ENCODE peak calls at places on chromosomes 13 and 19, in four cellular contexts. One of them, this sample, is unnamed. For H3K4me1, the result is how much of the 10 kb centered on the place peaks cover.

GRCh38 chr13:111339366-111340143 is 19.1 kb downstream of the TEX29 start:
- DNase-seq in left ventricle myocardium inferior: no peak
- DNase-seq in Caco-2: no peak
- DNase-seq in mammary epithelial cell: no peak
- DNase-seq in this sample: peak

GRCh38 chr13:110680852-110681251 is 25.1 kb downstream of the CARS2 start:
- DNase-seq in left ventricle myocardium inferior: no peak
- DNase-seq in Caco-2: peak
- DNase-seq in mammary epithelial cell: no peak
- DNase-seq in this sample: no peak

GRCh38 chr13:39616087-39616694 is 13.2 kb upstream of the LHFPL6 start:
- DNase-seq in left ventricle myocardium inferior: no peak
- DNase-seq in Caco-2: peak
- DNase-seq in mammary epithelial cell: peak
- DNase-seq in this sample: peak

GRCh38 chr13:99307648-99308339 is 595 bp upstream of the GPR183 start:
- DNase-seq in left ventricle myocardium inferior: no peak
- DNase-seq in Caco-2: no peak
- DNase-seq in mammary epithelial cell: peak
- DNase-seq in this sample: no peak

GRCh38 chr13:102772042-102772425 is 1.6 kb downstream of the TEX30 start:
- DNase-seq in left ventricle myocardium inferior: no peak
- DNase-seq in Caco-2: no peak
- DNase-seq in mammary epithelial cell: no peak
- DNase-seq in this sample: no peak

GRCh38 chr13:43128504-43128929 is 105.1 kb downstream of the DNAJC15 start:
- DNase-seq in left ventricle myocardium inferior: no peak
- DNase-seq in Caco-2: no peak
- DNase-seq in mammary epithelial cell: no peak
- DNase-seq in this sample: no peak

GRCh38 chr19:6100284-6100915 is 9.9 kb downstream of the RFX2 start:
- DNase-seq in left ventricle myocardium inferior: no peak
- DNase-seq in Caco-2: no peak
- DNase-seq in mammary epithelial cell: no peak
- DNase-seq in this sample: no peak

GRCh38 chr19:19420570-19421301 is 15.3 kb downstream of the GATAD2A start:
- DNase-seq in left ventricle myocardium inferior: no peak
- DNase-seq in Caco-2: no peak
- DNase-seq in mammary epithelial cell: no peak
- DNase-seq in this sample: no peak

GRCh38 chr19:854549-854948 is 2.4 kb downstream of the ELANE start:
- DNase-seq in left ventricle myocardium inferior: no peak
- DNase-seq in Caco-2: no peak
- DNase-seq in mammary epithelial cell: no peak
- DNase-seq in this sample: no peak

GRCh38 chr13:112014857-112015256 is 52.1 kb upstream of the SOX1 start:
- DNase-seq in left ventricle myocardium inferior: no peak
- DNase-seq in Caco-2: no peak
- DNase-seq in mammary epithelial cell: no peak
- DNase-seq in this sample: no peak

GRCh38 chr13:44471686-44472085 is 98.1 kb downstream of the SERP2 start:
- DNase-seq in left ventricle myocardium inferior: no peak
- DNase-seq in Caco-2: no peak
- DNase-seq in mammary epithelial cell: no peak
- DNase-seq in this sample: no peak

GRCh38 chr13:106129273-106129672 is 406.2 kb downstream of the EFNB2 start:
- DNase-seq in left ventricle myocardium inferior: no peak
- DNase-seq in Caco-2: peak
- DNase-seq in mammary epithelial cell: no peak
- DNase-seq in this sample: no peak

GRCh38 chr19:54431255-54431838 is 16.1 kb downstream of the TTYH1 start:
- DNase-seq in left ventricle myocardium inferior: peak
- DNase-seq in Caco-2: no peak
- DNase-seq in mammary epithelial cell: peak
- DNase-seq in this sample: no peak

GRCh38 chr13:20401958-20402856 is 123.5 kb downstream of the CRYL1 start:
- DNase-seq in left ventricle myocardium inferior: no peak
- DNase-seq in Caco-2: no peak
- DNase-seq in mammary epithelial cell: peak
- DNase-seq in this sample: no peak

GRCh38 chr19:8208710-8209110 is 460 bp upstream of the CERS4 start:
- DNase-seq in left ventricle myocardium inferior: peak
- DNase-seq in Caco-2: no peak
- DNase-seq in mammary epithelial cell: no peak
- DNase-seq in this sample: peak

GRCh38 chr13:94988654-94989053 is 276.3 kb upstream of the SOX21 start:
- DNase-seq in left ventricle myocardium inferior: no peak
- DNase-seq in Caco-2: peak
- DNase-seq in mammary epithelial cell: no peak
- DNase-seq in this sample: no peak

GRCh38 chr19:46181386-46181774 is 33.3 kb downstream of the IGFL2 start:
- DNase-seq in left ventricle myocardium inferior: no peak
- DNase-seq in Caco-2: no peak
- DNase-seq in mammary epithelial cell: no peak
- DNase-seq in this sample: no peak

GRCh38 chr19:49469828-49470614 is 4.0 kb upstream of the FLT3LG start:
- DNase-seq in left ventricle myocardium inferior: no peak
- DNase-seq in Caco-2: no peak
- DNase-seq in mammary epithelial cell: no peak
- DNase-seq in this sample: no peak

GRCh38 chr13:21338156-21338555 is 120.9 kb downstream of the ZDHHC20 start:
- DNase-seq in left ventricle myocardium inferior: no peak
- DNase-seq in Caco-2: peak
- DNase-seq in mammary epithelial cell: no peak
- DNase-seq in this sample: no peak

GRCh38 chr19:4343845-4344713 is 717 bp downstream of the MPND start:
- DNase-seq in left ventricle myocardium inferior: no peak
- DNase-seq in Caco-2: no peak
- DNase-seq in mammary epithelial cell: no peak
- DNase-seq in this sample: peak

DNA sequence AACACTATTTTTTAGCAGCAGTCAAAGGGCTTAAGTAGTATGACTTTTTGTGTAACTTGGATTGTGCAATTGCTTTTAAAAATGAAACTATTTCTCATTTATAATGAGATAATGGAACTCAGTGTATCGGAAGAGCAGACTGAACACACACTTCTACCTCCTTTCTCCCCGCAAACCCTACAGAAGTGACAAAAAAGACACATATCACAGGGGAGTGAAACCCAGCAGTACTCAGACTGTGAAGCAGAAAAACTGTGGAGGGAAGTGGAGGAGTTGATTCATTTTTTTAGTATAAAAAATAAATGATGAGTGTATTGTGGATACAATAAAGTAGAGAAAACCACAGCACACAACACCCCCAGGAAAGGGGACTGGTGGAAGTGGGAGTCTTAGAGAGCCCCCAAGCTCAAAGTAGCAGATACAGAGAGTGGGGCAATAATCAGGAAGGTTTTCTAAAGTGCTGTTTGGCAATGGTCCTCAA is 9.7 kb downstream of the LPAR6 start:
- DNase-seq in left ventricle myocardium inferior: no peak
- DNase-seq in Caco-2: no peak
- DNase-seq in mammary epithelial cell: no peak
- DNase-seq in this sample: no peak
- H3K4me1 ChIP-seq in left ventricle myocardium inferior: half or more
- H3K4me1 ChIP-seq in Caco-2: under half
- H3K4me1 ChIP-seq in mammary epithelial cell: under half
- H3K4me1 ChIP-seq in this sample: under half

GRCh38 chr19:13055213-13056051 is 47.2 kb downstream of the LYL1 start:
- DNase-seq in left ventricle myocardium inferior: peak
- DNase-seq in Caco-2: no peak
- DNase-seq in mammary epithelial cell: peak
- DNase-seq in this sample: no peak
- H3K4me1 ChIP-seq in left ventricle myocardium inferior: half or more
- H3K4me1 ChIP-seq in Caco-2: under half
- H3K4me1 ChIP-seq in mammary epithelial cell: half or more
- H3K4me1 ChIP-seq in this sample: under half

GRCh38 chr19:40803857-40804782 is 5.1 kb downstream of the EGLN2 start:
- DNase-seq in left ventricle myocardium inferior: peak
- DNase-seq in Caco-2: no peak
- DNase-seq in mammary epithelial cell: no peak
- DNase-seq in this sample: peak

GRCh38 chr19:40805258-40805868 is 6.4 kb downstream of the EGLN2 start:
- DNase-seq in left ventricle myocardium inferior: no peak
- DNase-seq in Caco-2: no peak
- DNase-seq in mammary epithelial cell: no peak
- DNase-seq in this sample: peak

GRCh38 chr19:40806385-40807146 is 7.6 kb downstream of the EGLN2 start:
- DNase-seq in left ventricle myocardium inferior: peak
- DNase-seq in Caco-2: peak
- DNase-seq in mammary epithelial cell: peak
- DNase-seq in this sample: peak

GRCh38 chr19:40803170-40803856 is 4.3 kb downstream of the EGLN2 start:
- DNase-seq in left ventricle myocardium inferior: no peak
- DNase-seq in Caco-2: no peak
- DNase-seq in mammary epithelial cell: no peak
- DNase-seq in this sample: no peak

GRCh38 chr19:40804783-40805242 is 5.8 kb downstream of the EGLN2 start:
- DNase-seq in left ventricle myocardium inferior: no peak
- DNase-seq in Caco-2: no peak
- DNase-seq in mammary epithelial cell: no peak
- DNase-seq in this sample: peak
- H3K4me1 ChIP-seq in left ventricle myocardium inferior: half or more
- H3K4me1 ChIP-seq in Caco-2: under half
- H3K4me1 ChIP-seq in mammary epithelial cell: under half
- H3K4me1 ChIP-seq in this sample: half or more

DNA sequence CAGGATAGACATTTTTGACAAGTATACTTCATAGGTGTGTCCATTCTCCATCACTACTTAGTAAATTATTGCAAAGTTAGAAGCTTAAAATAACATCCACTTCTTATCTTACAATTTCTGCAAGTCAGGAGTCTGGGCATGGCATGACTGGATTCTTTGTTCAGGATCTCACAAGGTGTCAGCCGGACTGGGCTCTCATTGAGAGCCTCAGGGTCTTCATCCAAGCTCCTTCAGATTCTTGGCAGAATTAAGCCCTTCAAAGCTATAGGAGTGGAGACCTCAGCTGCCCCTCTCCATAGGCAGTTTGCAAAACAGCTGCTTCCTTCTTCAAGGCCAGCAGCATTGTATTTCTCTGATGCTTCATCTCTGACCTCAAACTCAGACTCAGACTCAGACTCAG is 9.1 kb upstream of the SIN3B start:
- DNase-seq in left ventricle myocardium inferior: no peak
- DNase-seq in Caco-2: no peak
- DNase-seq in mammary epithelial cell: no peak
- DNase-seq in this sample: no peak
- H3K4me1 ChIP-seq in left ventricle myocardium inferior: under half
- H3K4me1 ChIP-seq in Caco-2: under half
- H3K4me1 ChIP-seq in mammary epithelial cell: under half
- H3K4me1 ChIP-seq in this sample: under half

GRCh38 chr19:55611300-55611982 is 6.0 kb downstream of the ZNF865 start:
- DNase-seq in left ventricle myocardium inferior: no peak
- DNase-seq in Caco-2: no peak
- DNase-seq in mammary epithelial cell: no peak
- DNase-seq in this sample: no peak
- H3K4me1 ChIP-seq in left ventricle myocardium inferior: half or more
- H3K4me1 ChIP-seq in Caco-2: under half
- H3K4me1 ChIP-seq in mammary epithelial cell: under half
- H3K4me1 ChIP-seq in this sample: under half

GRCh38 chr13:59566544-59566943 is 597.2 kb downstream of the DIAPH3 start:
- DNase-seq in left ventricle myocardium inferior: no peak
- DNase-seq in Caco-2: peak
- DNase-seq in mammary epithelial cell: no peak
- DNase-seq in this sample: no peak

GRCh38 chr13:59568306-59568705 is 595.4 kb downstream of the DIAPH3 start:
- DNase-seq in left ventricle myocardium inferior: no peak
- DNase-seq in Caco-2: no peak
- DNase-seq in mammary epithelial cell: no peak
- DNase-seq in this sample: no peak

DNA sequence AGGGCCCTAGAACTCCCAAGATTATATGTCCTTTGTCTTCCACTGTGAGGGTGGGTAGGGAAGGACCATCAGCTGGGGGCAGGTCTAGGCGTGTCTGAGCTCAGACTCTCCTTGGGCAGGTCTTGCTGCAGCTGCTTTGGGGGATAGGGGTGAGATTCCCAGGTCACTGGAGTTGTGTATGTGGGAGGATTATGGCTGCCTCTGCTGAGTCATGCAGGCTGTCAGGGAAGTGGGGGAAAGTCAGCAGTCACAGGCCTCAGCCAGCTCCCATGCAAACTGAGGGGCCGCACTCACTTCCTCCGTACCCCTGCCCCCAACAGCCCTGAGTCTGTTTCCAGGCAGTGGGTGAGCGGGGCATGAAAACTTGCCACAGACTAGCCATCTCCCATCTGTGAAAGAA is 600.8 kb downstream of the DIAPH3 start:
- DNase-seq in left ventricle myocardium inferior: no peak
- DNase-seq in Caco-2: no peak
- DNase-seq in mammary epithelial cell: no peak
- DNase-seq in this sample: no peak
- H3K4me1 ChIP-seq in left ventricle myocardium inferior: under half
- H3K4me1 ChIP-seq in Caco-2: under half
- H3K4me1 ChIP-seq in mammary epithelial cell: under half
- H3K4me1 ChIP-seq in this sample: under half

GRCh38 chr19:13164370-13165090 is 14.3 kb downstream of the IER2 start:
- DNase-seq in left ventricle myocardium inferior: peak
- DNase-seq in Caco-2: peak
- DNase-seq in mammary epithelial cell: peak
- DNase-seq in this sample: peak

GRCh38 chr19:13162749-13163608 is 12.8 kb downstream of the IER2 start:
- DNase-seq in left ventricle myocardium inferior: peak
- DNase-seq in Caco-2: peak
- DNase-seq in mammary epithelial cell: peak
- DNase-seq in this sample: peak

GRCh38 chr19:13165091-13165997 is 15.1 kb downstream of the IER2 start:
- DNase-seq in left ventricle myocardium inferior: no peak
- DNase-seq in Caco-2: peak
- DNase-seq in mammary epithelial cell: no peak
- DNase-seq in this sample: no peak

GRCh38 chr19:13160557-13160956 is 10.3 kb downstream of the IER2 start:
- DNase-seq in left ventricle myocardium inferior: no peak
- DNase-seq in Caco-2: no peak
- DNase-seq in mammary epithelial cell: peak
- DNase-seq in this sample: no peak

DNA sequence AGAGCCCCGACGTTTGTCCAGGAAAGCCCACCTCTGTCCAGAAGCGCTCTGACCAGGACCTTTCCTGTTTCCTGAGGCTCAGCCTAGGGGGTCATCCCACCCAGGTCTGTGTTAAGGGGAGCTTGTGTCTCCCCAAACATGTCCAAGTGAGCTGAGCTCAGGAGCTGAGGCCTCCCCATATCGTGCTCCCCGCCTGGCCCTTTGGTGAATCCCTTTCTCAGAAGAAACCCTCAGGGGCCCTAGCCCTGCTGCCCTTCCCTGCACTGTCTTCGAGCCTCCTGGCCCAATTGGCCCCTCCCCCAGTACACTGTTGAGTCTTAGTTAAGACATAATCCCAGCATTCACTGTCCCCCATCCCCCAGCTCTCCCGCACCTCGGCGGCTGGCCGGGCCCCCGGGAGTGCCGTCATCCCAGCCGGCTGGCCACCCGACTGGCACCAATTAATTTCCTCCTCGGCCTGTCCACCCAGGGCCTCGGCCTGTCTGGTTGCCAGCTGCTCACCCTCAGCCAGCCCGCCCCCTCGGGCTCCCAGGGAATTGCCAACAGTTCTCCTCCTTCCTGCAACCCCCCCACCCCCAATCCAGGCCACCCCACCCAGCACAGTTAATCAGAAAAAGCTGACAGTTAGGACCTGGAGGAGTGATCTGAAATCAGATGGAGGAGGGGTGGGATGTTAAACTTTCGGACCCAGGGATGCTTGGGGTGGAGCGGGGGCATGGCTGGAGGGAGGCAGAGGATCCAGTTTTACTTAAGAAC is 13.6 kb downstream of the IER2 start:
- DNase-seq in left ventricle myocardium inferior: peak
- DNase-seq in Caco-2: peak
- DNase-seq in mammary epithelial cell: peak
- DNase-seq in this sample: peak
- H3K4me1 ChIP-seq in left ventricle myocardium inferior: half or more
- H3K4me1 ChIP-seq in Caco-2: under half
- H3K4me1 ChIP-seq in mammary epithelial cell: half or more
- H3K4me1 ChIP-seq in this sample: under half